ENCODE peak calls at places on chromosome 16, in six cellular contexts. One of them, this sample, is unnamed. For H3K9me2, the result is how much of the 10 kb centered on the place peaks cover.

GRCh38 chr16:22007509-22008214 is at the start of gene MOSMO:
- DNase-seq in MM.1S: peak
- DNase-seq in GM23248: peak
- DNase-seq in PC-3: peak
- DNase-seq in GM23338: peak
- DNase-seq in HCT116: no peak
- DNase-seq in this sample: peak

GRCh38 chr16:86321491-86321890 is 188.8 kb upstream of the FOXF1 start:
- DNase-seq in GM23248: no peak
- DNase-seq in MM.1S: no peak
- DNase-seq in GM23338: no peak
- DNase-seq in HCT116: no peak
- DNase-seq in PC-3: no peak
- DNase-seq in this sample: no peak

GRCh38 chr16:23597003-23597756 is 1.1 kb upstream of the NDUFAB1 start:
- DNase-seq in PC-3: peak
- DNase-seq in GM23248: peak
- DNase-seq in HCT116: peak
- DNase-seq in MM.1S: peak
- DNase-seq in GM23338: peak
- DNase-seq in this sample: peak

GRCh38 chr16:81881228-81881627 is 102.1 kb downstream of the PLCG2 start:
- DNase-seq in PC-3: no peak
- DNase-seq in MM.1S: no peak
- DNase-seq in GM23248: no peak
- DNase-seq in HCT116: no peak
- DNase-seq in GM23338: no peak
- DNase-seq in this sample: no peak

GRCh38 chr16:54679531-54679930 is 251.1 kb upstream of the IRX5 start:
- DNase-seq in GM23338: no peak
- DNase-seq in HCT116: no peak
- DNase-seq in PC-3: no peak
- DNase-seq in MM.1S: no peak
- DNase-seq in GM23248: no peak
- DNase-seq in this sample: no peak

GRCh38 chr16:22191966-22192260 is 14.2 kb upstream of the EEF2K start:
- DNase-seq in GM23338: no peak
- DNase-seq in MM.1S: no peak
- DNase-seq in PC-3: no peak
- DNase-seq in HCT116: no peak
- DNase-seq in GM23248: peak
- DNase-seq in this sample: peak

GRCh38 chr16:9154576-9155410 is 63.3 kb downstream of the HAPSTR1 start:
- DNase-seq in GM23338: peak
- DNase-seq in MM.1S: no peak
- DNase-seq in PC-3: no peak
- DNase-seq in HCT116: no peak
- DNase-seq in GM23248: no peak
- DNase-seq in this sample: no peak

GRCh38 chr16:66935319-66936011 is at the start of gene CES2:
- DNase-seq in HCT116: no peak
- DNase-seq in GM23248: peak
- DNase-seq in MM.1S: no peak
- DNase-seq in GM23338: peak
- DNase-seq in PC-3: peak
- DNase-seq in this sample: peak

GRCh38 chr16:53605979-53606378 is 97.7 kb downstream of the RPGRIP1L start:
- DNase-seq in GM23248: no peak
- DNase-seq in PC-3: no peak
- DNase-seq in HCT116: no peak
- DNase-seq in MM.1S: no peak
- DNase-seq in GM23338: no peak
- DNase-seq in this sample: no peak

GRCh38 chr16:24070851-24071250 is 185.3 kb upstream of the CACNG3 start:
- DNase-seq in GM23338: peak
- DNase-seq in HCT116: peak
- DNase-seq in GM23248: peak
- DNase-seq in PC-3: peak
- DNase-seq in MM.1S: peak
- DNase-seq in this sample: peak

GRCh38 chr16:71777329-71777728 is 31.3 kb downstream of the AP1G1 start:
- DNase-seq in MM.1S: no peak
- DNase-seq in HCT116: no peak
- DNase-seq in GM23338: no peak
- DNase-seq in PC-3: no peak
- DNase-seq in GM23248: no peak
- DNase-seq in this sample: no peak

GRCh38 chr16:79430129-79430789 is 170.3 kb downstream of the MAF start:
- DNase-seq in GM23338: no peak
- DNase-seq in MM.1S: no peak
- DNase-seq in HCT116: no peak
- DNase-seq in GM23248: no peak
- DNase-seq in PC-3: no peak
- DNase-seq in this sample: no peak

GRCh38 chr16:66471264-66471663 is 44.2 kb downstream of the BEAN1 start:
- DNase-seq in GM23248: no peak
- DNase-seq in PC-3: no peak
- DNase-seq in GM23338: no peak
- DNase-seq in HCT116: no peak
- DNase-seq in MM.1S: no peak
- DNase-seq in this sample: no peak

DNA sequence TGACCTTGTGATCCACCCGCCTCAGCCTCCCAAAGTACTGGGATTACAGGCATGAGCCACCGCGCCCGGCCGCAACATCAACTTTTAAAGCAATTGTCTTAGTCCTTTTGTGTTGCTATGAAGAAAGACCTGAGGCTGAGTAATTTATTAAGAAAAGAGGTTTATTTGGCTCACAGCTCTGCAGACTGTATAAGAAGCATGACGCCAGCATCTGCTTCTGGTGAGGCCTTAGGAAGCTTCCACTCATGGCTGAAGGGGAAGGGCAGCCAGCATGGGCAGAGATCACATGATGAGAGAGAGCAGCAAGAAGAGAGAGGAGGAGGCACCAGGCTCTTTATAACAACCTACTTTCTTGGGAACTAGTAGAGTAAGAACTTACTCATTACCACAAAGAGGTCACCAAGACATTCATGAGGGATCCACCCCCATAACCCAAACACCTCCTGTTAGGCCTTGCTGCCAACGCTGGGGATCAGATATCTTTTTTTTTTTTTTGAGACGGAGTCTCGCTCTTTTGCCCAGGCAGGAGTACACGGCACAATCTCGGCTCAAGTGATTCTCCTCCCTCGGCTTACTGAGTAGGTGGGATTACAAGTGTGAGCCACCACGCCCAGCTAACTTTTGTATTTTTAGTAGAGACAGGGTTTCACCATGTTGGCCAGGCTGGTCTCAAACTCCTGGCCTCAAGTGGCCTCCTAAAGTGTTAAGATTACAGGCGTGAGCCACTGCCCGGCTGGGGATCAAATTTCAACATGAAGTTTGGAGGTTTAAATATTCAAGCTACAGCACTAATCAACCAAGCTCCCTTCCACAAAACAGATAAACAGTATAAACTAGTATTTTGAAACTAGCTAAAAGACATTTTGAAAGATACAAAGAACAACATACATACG is 21.4 kb upstream of the GPT2 start:
- DNase-seq in GM23248: peak
- DNase-seq in HCT116: no peak
- DNase-seq in MM.1S: no peak
- DNase-seq in PC-3: peak
- DNase-seq in GM23338: no peak
- DNase-seq in this sample: no peak
- H3K9me2 ChIP-seq in GM23248: under half
- H3K9me2 ChIP-seq in HCT116: under half
- H3K9me2 ChIP-seq in MM.1S: under half
- H3K9me2 ChIP-seq in PC-3: under half
- H3K9me2 ChIP-seq in GM23338: under half
- H3K9me2 ChIP-seq in this sample: under half

GRCh38 chr16:29873319-29873718 is 10.3 kb upstream of the CDIPT start:
- DNase-seq in GM23248: no peak
- DNase-seq in PC-3: no peak
- DNase-seq in HCT116: no peak
- DNase-seq in MM.1S: no peak
- DNase-seq in GM23338: no peak
- DNase-seq in this sample: no peak

GRCh38 chr16:29877266-29877961 is 14.4 kb upstream of the CDIPT start:
- DNase-seq in HCT116: peak
- DNase-seq in GM23338: peak
- DNase-seq in GM23248: peak
- DNase-seq in PC-3: no peak
- DNase-seq in MM.1S: peak
- DNase-seq in this sample: peak

GRCh38 chr16:29876186-29876577 is 13.2 kb upstream of the CDIPT start:
- DNase-seq in PC-3: no peak
- DNase-seq in GM23248: no peak
- DNase-seq in HCT116: no peak
- DNase-seq in MM.1S: no peak
- DNase-seq in GM23338: peak
- DNase-seq in this sample: no peak

GRCh38 chr16:29875206-29875605 is 12.2 kb upstream of the CDIPT start:
- DNase-seq in GM23248: no peak
- DNase-seq in GM23338: no peak
- DNase-seq in HCT116: no peak
- DNase-seq in PC-3: no peak
- DNase-seq in MM.1S: no peak
- DNase-seq in this sample: no peak

DNA sequence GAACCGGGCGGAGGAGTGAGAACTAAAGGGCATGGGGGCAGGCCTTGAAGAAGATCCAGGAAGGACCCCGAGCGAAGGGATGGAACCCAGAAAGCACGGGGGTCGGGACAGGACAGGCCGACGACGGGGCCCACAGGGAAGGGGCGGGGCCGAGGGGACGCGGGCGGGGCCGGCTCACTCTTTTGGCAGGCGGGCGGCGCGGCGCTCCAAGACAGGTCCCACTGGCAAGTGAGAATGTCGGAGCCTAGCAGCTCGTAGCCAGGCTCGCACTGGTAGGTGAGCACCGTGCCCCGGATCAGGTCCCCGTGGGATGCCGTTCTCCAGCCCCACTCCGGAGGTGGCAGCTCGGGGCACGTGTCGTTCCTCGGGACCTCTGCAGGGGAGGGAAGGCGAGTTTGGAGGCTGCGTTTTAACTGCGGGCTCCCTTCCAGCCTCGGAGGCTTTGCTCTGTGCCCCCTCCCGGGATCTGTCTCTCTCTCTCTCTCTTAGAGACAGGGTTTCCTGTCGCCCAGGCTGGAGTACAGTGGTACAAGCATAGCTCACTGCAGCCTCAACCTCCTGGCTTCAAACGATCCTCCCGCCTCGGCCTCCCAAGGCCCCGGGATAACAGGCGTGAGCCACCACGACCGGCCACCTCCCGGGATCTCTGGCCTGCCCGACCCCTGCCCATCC is 13.7 kb upstream of the CDIPT start:
- DNase-seq in GM23248: peak
- DNase-seq in PC-3: no peak
- DNase-seq in HCT116: no peak
- DNase-seq in GM23338: peak
- DNase-seq in MM.1S: no peak
- DNase-seq in this sample: no peak
- TF ChIP-seq EZH2phosphoT487 in GM23248: no peak
- TF ChIP-seq EZH2phosphoT487 in PC-3: no peak
- TF ChIP-seq EZH2phosphoT487 in HCT116: no peak
- TF ChIP-seq EZH2phosphoT487 in GM23338: no peak
- TF ChIP-seq EZH2phosphoT487 in MM.1S: no peak
- TF ChIP-seq EZH2phosphoT487 in this sample: no peak

DNA sequence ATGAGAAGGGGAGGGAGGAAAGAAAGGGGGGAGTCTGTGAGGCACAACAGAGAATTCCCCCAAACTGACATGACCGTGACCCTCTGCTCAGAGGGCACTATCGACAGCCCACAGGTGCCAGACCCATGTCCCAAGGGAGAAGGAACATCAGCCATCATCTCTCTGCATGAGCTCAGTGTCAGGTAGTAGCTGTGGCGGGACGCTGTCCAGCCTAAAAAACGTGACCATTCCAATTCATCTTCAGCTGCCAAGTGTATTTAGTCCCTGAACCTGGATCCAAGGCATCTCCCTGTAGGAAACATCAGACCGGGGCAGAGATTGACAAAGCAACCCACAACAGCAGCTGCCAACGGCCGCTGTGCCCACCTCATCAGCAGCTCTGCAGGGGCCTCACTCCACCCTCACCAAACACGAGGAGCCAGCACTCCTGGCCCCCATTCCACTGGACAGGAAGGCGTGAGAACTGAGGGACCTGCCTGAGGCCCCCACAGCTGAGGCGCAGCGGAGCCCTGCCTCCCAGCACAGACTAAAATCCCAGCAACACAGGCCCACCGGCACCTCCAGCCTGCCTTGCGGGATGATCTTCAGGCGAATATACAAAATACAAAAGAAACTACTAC is 8.6 kb downstream of the TAF1C start:
- DNase-seq in GM23338: no peak
- DNase-seq in MM.1S: no peak
- DNase-seq in PC-3: no peak
- DNase-seq in GM23248: no peak
- DNase-seq in HCT116: no peak
- DNase-seq in this sample: no peak
- H3K27ac ChIP-seq in GM23338: no peak
- H3K27ac ChIP-seq in MM.1S: no peak
- H3K27ac ChIP-seq in PC-3: no peak
- H3K27ac ChIP-seq in GM23248: peak
- H3K27ac ChIP-seq in HCT116: no peak
- H3K27ac ChIP-seq in this sample: no peak

DNA sequence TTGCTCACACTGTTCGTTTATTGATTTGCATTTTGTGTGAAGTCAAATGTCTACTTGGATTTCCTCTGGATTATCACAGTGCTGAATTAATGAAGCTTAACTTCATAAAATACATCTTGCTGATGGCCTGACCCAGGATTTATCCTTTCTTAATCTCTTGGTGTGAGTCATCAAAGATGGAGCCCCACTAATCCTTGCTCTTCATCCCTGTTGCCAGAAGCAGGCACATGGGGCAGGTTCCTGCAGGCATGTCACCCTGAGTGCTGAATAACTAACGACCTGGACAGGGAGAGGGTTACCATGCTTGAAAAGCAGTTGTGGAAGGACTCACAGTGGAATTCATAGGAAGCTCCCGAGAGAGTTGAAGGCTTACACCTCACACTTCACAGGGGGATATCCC is 56.0 kb upstream of the FA2H start:
- DNase-seq in GM23338: no peak
- DNase-seq in PC-3: no peak
- DNase-seq in MM.1S: no peak
- DNase-seq in GM23248: no peak
- DNase-seq in HCT116: no peak
- DNase-seq in this sample: no peak
- H3K9me2 ChIP-seq in GM23338: under half
- H3K9me2 ChIP-seq in PC-3: under half
- H3K9me2 ChIP-seq in MM.1S: under half
- H3K9me2 ChIP-seq in GM23248: under half
- H3K9me2 ChIP-seq in HCT116: under half
- H3K9me2 ChIP-seq in this sample: under half

DNA sequence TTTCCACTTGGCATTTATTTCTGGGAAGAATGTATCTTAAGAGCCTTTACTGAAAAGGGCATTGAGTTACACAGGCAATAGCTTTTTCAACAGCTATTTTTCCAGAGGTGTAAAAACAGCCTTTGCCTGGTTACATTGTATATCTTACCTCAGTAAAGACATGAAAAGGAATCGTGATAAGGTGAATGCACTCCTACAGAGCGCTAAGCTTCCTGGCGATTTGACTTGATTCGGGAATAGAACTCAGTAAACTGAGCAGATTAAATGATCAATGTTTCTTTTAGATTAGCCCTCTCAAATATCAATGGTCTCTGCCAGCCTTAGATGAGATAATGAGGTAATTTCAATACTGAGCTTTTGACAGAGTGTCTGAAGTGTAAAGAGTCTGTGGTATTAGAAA is 311.3 kb downstream of the CDH13 start:
- DNase-seq in PC-3: no peak
- DNase-seq in GM23338: no peak
- DNase-seq in MM.1S: no peak
- DNase-seq in GM23248: no peak
- DNase-seq in HCT116: no peak
- DNase-seq in this sample: no peak
- TF ChIP-seq EZH2phosphoT487 in PC-3: no peak
- TF ChIP-seq EZH2phosphoT487 in GM23338: no peak
- TF ChIP-seq EZH2phosphoT487 in MM.1S: no peak
- TF ChIP-seq EZH2phosphoT487 in GM23248: no peak
- TF ChIP-seq EZH2phosphoT487 in HCT116: no peak
- TF ChIP-seq EZH2phosphoT487 in this sample: no peak